ENCODE peak calls at places on chromosomes 1 and 21, in five cellular contexts. One of them, this sample, is unnamed.

GRCh38 chr1:1907098-1907736 is 7.8 kb upstream of the CALML6 start:
- DNase-seq in CD8-positive, alpha-beta T cell: no peak
- DNase-seq in cardiac muscle cell: no peak
- DNase-seq in body of pancreas: peak
- DNase-seq in AG04449: no peak
- DNase-seq in this sample: no peak

GRCh38 chr1:43651922-43652321 is 2.0 kb downstream of the KDM4A start:
- DNase-seq in CD8-positive, alpha-beta T cell: no peak
- DNase-seq in cardiac muscle cell: no peak
- DNase-seq in body of pancreas: no peak
- DNase-seq in AG04449: no peak
- DNase-seq in this sample: no peak

GRCh38 chr1:159778266-159778665 is 2.5 kb upstream of the DUSP23 start:
- DNase-seq in CD8-positive, alpha-beta T cell: no peak
- DNase-seq in cardiac muscle cell: no peak
- DNase-seq in body of pancreas: no peak
- DNase-seq in AG04449: no peak
- DNase-seq in this sample: no peak

GRCh38 chr1:8384577-8384976 is 66.7 kb downstream of the SLC45A1 start:
- DNase-seq in CD8-positive, alpha-beta T cell: no peak
- DNase-seq in cardiac muscle cell: no peak
- DNase-seq in body of pancreas: no peak
- DNase-seq in AG04449: no peak
- DNase-seq in this sample: no peak

GRCh38 chr1:50873458-50874187 is 86.4 kb downstream of the FAF1 start:
- DNase-seq in CD8-positive, alpha-beta T cell: peak
- DNase-seq in cardiac muscle cell: peak
- DNase-seq in body of pancreas: peak
- DNase-seq in AG04449: no peak
- DNase-seq in this sample: peak

GRCh38 chr1:24761582-24761981 is 16.3 kb downstream of the CLIC4 start:
- DNase-seq in CD8-positive, alpha-beta T cell: no peak
- DNase-seq in cardiac muscle cell: no peak
- DNase-seq in body of pancreas: no peak
- DNase-seq in AG04449: no peak
- DNase-seq in this sample: no peak

GRCh38 chr1:78360584-78360983 is 130.2 kb upstream of the PTGFR start:
- DNase-seq in CD8-positive, alpha-beta T cell: no peak
- DNase-seq in cardiac muscle cell: no peak
- DNase-seq in body of pancreas: no peak
- DNase-seq in AG04449: no peak
- DNase-seq in this sample: no peak

GRCh38 chr1:246317723-246318359 is 189.2 kb downstream of the SMYD3 start:
- DNase-seq in CD8-positive, alpha-beta T cell: no peak
- DNase-seq in cardiac muscle cell: no peak
- DNase-seq in body of pancreas: no peak
- DNase-seq in AG04449: no peak
- DNase-seq in this sample: no peak

GRCh38 chr21:44299085-44299457 is 782 bp upstream of the PFKL start:
- DNase-seq in CD8-positive, alpha-beta T cell: no peak
- DNase-seq in cardiac muscle cell: no peak
- DNase-seq in body of pancreas: no peak
- DNase-seq in AG04449: no peak
- DNase-seq in this sample: peak

GRCh38 chr1:1069711-1070676 is 4.1 kb downstream of the RNF223 start:
- DNase-seq in CD8-positive, alpha-beta T cell: no peak
- DNase-seq in cardiac muscle cell: no peak
- DNase-seq in body of pancreas: peak
- DNase-seq in AG04449: no peak
- DNase-seq in this sample: no peak

GRCh38 chr1:193940176-193940575 is 753.8 kb upstream of the B3GALT2 start:
- DNase-seq in CD8-positive, alpha-beta T cell: no peak
- DNase-seq in cardiac muscle cell: no peak
- DNase-seq in body of pancreas: no peak
- DNase-seq in AG04449: no peak
- DNase-seq in this sample: no peak

GRCh38 chr1:219567341-219567947 is 45.5 kb downstream of the ZC3H11B start:
- DNase-seq in CD8-positive, alpha-beta T cell: no peak
- DNase-seq in cardiac muscle cell: peak
- DNase-seq in body of pancreas: no peak
- DNase-seq in AG04449: no peak
- DNase-seq in this sample: peak

GRCh38 chr21:37463083-37463780 is 96.7 kb downstream of the DYRK1A start:
- DNase-seq in CD8-positive, alpha-beta T cell: no peak
- DNase-seq in cardiac muscle cell: peak
- DNase-seq in body of pancreas: no peak
- DNase-seq in AG04449: no peak
- DNase-seq in this sample: peak

GRCh38 chr1:205068457-205069035 is 15.7 kb downstream of the TMEM81 start:
- DNase-seq in CD8-positive, alpha-beta T cell: no peak
- DNase-seq in cardiac muscle cell: peak
- DNase-seq in body of pancreas: no peak
- DNase-seq in AG04449: no peak
- DNase-seq in this sample: no peak

GRCh38 chr1:24991242-24992037 is 61.4 kb upstream of the RUNX3 start:
- DNase-seq in CD8-positive, alpha-beta T cell: no peak
- DNase-seq in cardiac muscle cell: no peak
- DNase-seq in body of pancreas: no peak
- DNase-seq in AG04449: no peak
- DNase-seq in this sample: no peak

GRCh38 chr1:53636621-53637171 is 102.3 kb downstream of the GLIS1 start:
- DNase-seq in CD8-positive, alpha-beta T cell: no peak
- DNase-seq in cardiac muscle cell: no peak
- DNase-seq in body of pancreas: no peak
- DNase-seq in AG04449: no peak
- DNase-seq in this sample: no peak

GRCh38 chr1:223819730-223820514 is 25.8 kb downstream of the TP53BP2 start:
- DNase-seq in CD8-positive, alpha-beta T cell: no peak
- DNase-seq in cardiac muscle cell: peak
- DNase-seq in body of pancreas: no peak
- DNase-seq in AG04449: no peak
- DNase-seq in this sample: no peak

GRCh38 chr1:155983191-155984023 is 5.1 kb upstream of the ARHGEF2 start:
- DNase-seq in CD8-positive, alpha-beta T cell: no peak
- DNase-seq in cardiac muscle cell: peak
- DNase-seq in body of pancreas: no peak
- DNase-seq in AG04449: peak
- DNase-seq in this sample: no peak

GRCh38 chr1:53450225-53450624 is 9.0 kb upstream of the DMRTB1 start:
- DNase-seq in CD8-positive, alpha-beta T cell: no peak
- DNase-seq in cardiac muscle cell: no peak
- DNase-seq in body of pancreas: no peak
- DNase-seq in AG04449: no peak
- DNase-seq in this sample: no peak

GRCh38 chr1:84505167-84506001 is 802 bp upstream of the SPATA1 start:
- DNase-seq in CD8-positive, alpha-beta T cell: no peak
- DNase-seq in cardiac muscle cell: peak
- DNase-seq in body of pancreas: peak
- DNase-seq in AG04449: no peak
- DNase-seq in this sample: no peak

GRCh38 chr21:44510508-44511218 is 29.3 kb downstream of the KRTAP10-1 start:
- DNase-seq in CD8-positive, alpha-beta T cell: peak
- DNase-seq in cardiac muscle cell: peak
- DNase-seq in body of pancreas: peak
- DNase-seq in AG04449: no peak
- DNase-seq in this sample: no peak

GRCh38 chr1:84427520-84428188 is 29.4 kb downstream of the DNASE2B start:
- DNase-seq in CD8-positive, alpha-beta T cell: no peak
- DNase-seq in cardiac muscle cell: no peak
- DNase-seq in body of pancreas: no peak
- DNase-seq in AG04449: no peak
- DNase-seq in this sample: no peak

GRCh38 chr1:200281451-200281850 is 128.4 kb downstream of the ZNF281 start:
- DNase-seq in CD8-positive, alpha-beta T cell: no peak
- DNase-seq in cardiac muscle cell: no peak
- DNase-seq in body of pancreas: no peak
- DNase-seq in AG04449: no peak
- DNase-seq in this sample: no peak

GRCh38 chr1:187624812-187625542 is 796.2 kb downstream of the PLA2G4A start:
- DNase-seq in CD8-positive, alpha-beta T cell: no peak
- DNase-seq in cardiac muscle cell: peak
- DNase-seq in body of pancreas: no peak
- DNase-seq in AG04449: no peak
- DNase-seq in this sample: no peak

GRCh38 chr1:46606255-46606965 is 2.3 kb upstream of the MKNK1 start:
- DNase-seq in CD8-positive, alpha-beta T cell: no peak
- DNase-seq in cardiac muscle cell: no peak
- DNase-seq in body of pancreas: no peak
- DNase-seq in AG04449: no peak
- DNase-seq in this sample: no peak

GRCh38 chr1:17765444-17766411 is 10.6 kb downstream of the ACTL8 start:
- DNase-seq in CD8-positive, alpha-beta T cell: no peak
- DNase-seq in cardiac muscle cell: peak
- DNase-seq in body of pancreas: peak
- DNase-seq in AG04449: peak
- DNase-seq in this sample: no peak

GRCh38 chr1:187696092-187696491 is 867.3 kb downstream of the PLA2G4A start:
- DNase-seq in CD8-positive, alpha-beta T cell: no peak
- DNase-seq in cardiac muscle cell: peak
- DNase-seq in body of pancreas: no peak
- DNase-seq in AG04449: no peak
- DNase-seq in this sample: no peak

GRCh38 chr1:238409191-238409846 is 518.6 kb upstream of the ZP4 start:
- DNase-seq in CD8-positive, alpha-beta T cell: no peak
- DNase-seq in cardiac muscle cell: peak
- DNase-seq in body of pancreas: no peak
- DNase-seq in AG04449: peak
- DNase-seq in this sample: no peak

GRCh38 chr1:27400963-27401341 is 8.5 kb downstream of the GPR3 start:
- DNase-seq in CD8-positive, alpha-beta T cell: no peak
- DNase-seq in cardiac muscle cell: no peak
- DNase-seq in body of pancreas: no peak
- DNase-seq in AG04449: no peak
- DNase-seq in this sample: no peak

GRCh38 chr1:27403931-27404330 is 11.5 kb downstream of the GPR3 start:
- DNase-seq in CD8-positive, alpha-beta T cell: no peak
- DNase-seq in cardiac muscle cell: no peak
- DNase-seq in body of pancreas: no peak
- DNase-seq in AG04449: no peak
- DNase-seq in this sample: no peak

GRCh38 chr1:27403065-27403726 is 10.8 kb downstream of the GPR3 start:
- DNase-seq in CD8-positive, alpha-beta T cell: no peak
- DNase-seq in cardiac muscle cell: peak
- DNase-seq in body of pancreas: no peak
- DNase-seq in AG04449: no peak
- DNase-seq in this sample: no peak

GRCh38 chr1:27400035-27400962 is 7.9 kb downstream of the GPR3 start:
- DNase-seq in CD8-positive, alpha-beta T cell: no peak
- DNase-seq in cardiac muscle cell: peak
- DNase-seq in body of pancreas: no peak
- DNase-seq in AG04449: no peak
- DNase-seq in this sample: no peak

DNA sequence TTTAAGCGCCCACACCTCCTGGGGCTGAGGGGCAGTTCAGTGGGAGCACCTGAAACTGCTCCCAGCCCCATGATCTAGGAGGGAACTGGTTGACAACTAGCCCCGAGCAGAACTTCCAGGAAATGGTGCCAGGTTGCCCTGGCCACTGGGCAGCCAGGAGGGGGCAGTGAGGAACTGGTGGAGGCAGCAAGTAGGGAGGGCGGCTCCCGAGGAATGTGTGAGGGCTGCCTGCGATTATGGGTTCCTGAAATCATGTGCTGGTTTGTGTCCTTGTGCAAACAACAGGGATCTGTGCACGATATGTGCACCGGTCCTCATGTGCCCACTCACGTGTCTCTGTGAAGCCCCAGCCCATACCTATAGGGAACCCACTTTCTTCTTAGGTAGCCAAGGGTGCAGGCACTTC is 9.9 kb downstream of the GPR3 start:
- DNase-seq in CD8-positive, alpha-beta T cell: no peak
- DNase-seq in cardiac muscle cell: peak
- DNase-seq in body of pancreas: peak
- DNase-seq in AG04449: no peak
- DNase-seq in this sample: no peak
- TF ChIP-seq CTCF in CD8-positive, alpha-beta T cell: no peak
- TF ChIP-seq CTCF in cardiac muscle cell: peak
- TF ChIP-seq CTCF in body of pancreas: peak
- TF ChIP-seq CTCF in AG04449: peak
- TF ChIP-seq CTCF in this sample: peak

GRCh38 chr1:48761411-48761810 is 15.3 kb downstream of the BEND5 start:
- DNase-seq in CD8-positive, alpha-beta T cell: no peak
- DNase-seq in cardiac muscle cell: no peak
- DNase-seq in body of pancreas: no peak
- DNase-seq in AG04449: peak
- DNase-seq in this sample: no peak

GRCh38 chr1:48765335-48765734 is 11.4 kb downstream of the BEND5 start:
- DNase-seq in CD8-positive, alpha-beta T cell: no peak
- DNase-seq in cardiac muscle cell: no peak
- DNase-seq in body of pancreas: no peak
- DNase-seq in AG04449: no peak
- DNase-seq in this sample: no peak

GRCh38 chr1:48760889-48761288 is 15.8 kb downstream of the BEND5 start:
- DNase-seq in CD8-positive, alpha-beta T cell: no peak
- DNase-seq in cardiac muscle cell: no peak
- DNase-seq in body of pancreas: no peak
- DNase-seq in AG04449: no peak
- DNase-seq in this sample: no peak

GRCh38 chr1:48758976-48759375 is 17.7 kb downstream of the BEND5 start:
- DNase-seq in CD8-positive, alpha-beta T cell: no peak
- DNase-seq in cardiac muscle cell: no peak
- DNase-seq in body of pancreas: no peak
- DNase-seq in AG04449: no peak
- DNase-seq in this sample: no peak

DNA sequence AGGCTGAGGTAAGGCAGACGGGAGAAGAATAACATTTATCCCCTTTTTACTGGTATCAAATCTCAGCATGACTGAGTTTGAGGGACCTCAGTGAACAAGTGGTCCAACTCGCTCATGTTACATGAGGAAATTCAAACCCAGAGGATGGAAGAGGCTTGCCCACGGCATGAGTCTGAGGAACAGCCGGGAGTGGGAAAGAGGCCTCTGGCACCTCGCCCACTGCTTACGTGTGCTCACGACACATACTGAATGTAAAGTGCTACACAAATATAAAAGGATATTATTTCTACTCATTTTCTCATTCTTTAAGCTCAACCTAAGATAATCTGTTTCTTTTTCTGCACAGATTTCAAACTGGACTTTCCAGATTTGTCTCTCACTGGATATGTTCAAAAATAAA is 14.7 kb downstream of the BEND5 start:
- DNase-seq in CD8-positive, alpha-beta T cell: no peak
- DNase-seq in cardiac muscle cell: peak
- DNase-seq in body of pancreas: no peak
- DNase-seq in AG04449: no peak
- DNase-seq in this sample: no peak
- H3K4me3 ChIP-seq in CD8-positive, alpha-beta T cell: no peak
- H3K4me3 ChIP-seq in cardiac muscle cell: no peak
- H3K4me3 ChIP-seq in body of pancreas: no peak
- H3K4me3 ChIP-seq in AG04449: no peak
- H3K4me3 ChIP-seq in this sample: no peak

GRCh38 chr1:153614189-153614900 is 1.4 kb upstream of the S100A16 start:
- DNase-seq in CD8-positive, alpha-beta T cell: no peak
- DNase-seq in cardiac muscle cell: no peak
- DNase-seq in body of pancreas: no peak
- DNase-seq in AG04449: no peak
- DNase-seq in this sample: no peak
- TF ChIP-seq CTCF in CD8-positive, alpha-beta T cell: no peak
- TF ChIP-seq CTCF in cardiac muscle cell: peak
- TF ChIP-seq CTCF in body of pancreas: no peak
- TF ChIP-seq CTCF in AG04449: peak
- TF ChIP-seq CTCF in this sample: no peak

GRCh38 chr1:33306561-33307493 is 14.1 kb downstream of the A3GALT2 start:
- DNase-seq in CD8-positive, alpha-beta T cell: no peak
- DNase-seq in cardiac muscle cell: peak
- DNase-seq in body of pancreas: no peak
- DNase-seq in AG04449: no peak
- DNase-seq in this sample: no peak
- H3K4me3 ChIP-seq in CD8-positive, alpha-beta T cell: no peak
- H3K4me3 ChIP-seq in cardiac muscle cell: no peak
- H3K4me3 ChIP-seq in body of pancreas: no peak
- H3K4me3 ChIP-seq in AG04449: peak
- H3K4me3 ChIP-seq in this sample: no peak